ENCODE peak calls at places on chromosomes 3 and 15, in nine cellular contexts. One of them, this sample, is unnamed.
A peak's percentile ranks its signal among the peaks of the same experiment; 100 is the strongest.

GRCh38 chr3:97914390-97914789 is 57.8 kb downstream of the RIOX2 start:
- DNase-seq in pancreas: no peak
- DNase-seq in sigmoid colon: no peak
- DNase-seq in A673: no peak
- DNase-seq in heart right ventricle: no peak
- DNase-seq in brain microvascular endothelial cell: peak; percentile 10
- DNase-seq in uterus: no peak
- DNase-seq in H1: no peak
- DNase-seq in skeletal muscle cell: no peak
- DNase-seq in this sample: no peak

GRCh38 chr3:72345237-72345878 is 502.9 kb downstream of the SHQ1 start:
- DNase-seq in pancreas: no peak
- DNase-seq in heart right ventricle: no peak
- DNase-seq in uterus: no peak
- DNase-seq in A673: no peak
- DNase-seq in sigmoid colon: no peak
- DNase-seq in skeletal muscle cell: no peak
- DNase-seq in H1: no peak
- DNase-seq in brain microvascular endothelial cell: no peak
- DNase-seq in this sample: no peak

GRCh38 chr3:168847293-168847883 is 751.7 kb upstream of the GOLIM4 start:
- DNase-seq in H1: no peak
- DNase-seq in A673: peak; percentile 53
- DNase-seq in sigmoid colon: no peak
- DNase-seq in skeletal muscle cell: no peak
- DNase-seq in pancreas: no peak
- DNase-seq in brain microvascular endothelial cell: peak; percentile 46
- DNase-seq in uterus: no peak
- DNase-seq in heart right ventricle: no peak
- DNase-seq in this sample: no peak

GRCh38 chr3:12154151-12154550 is 4.6 kb downstream of the TIMP4 start:
- DNase-seq in brain microvascular endothelial cell: no peak
- DNase-seq in heart right ventricle: no peak
- DNase-seq in uterus: no peak
- DNase-seq in pancreas: no peak
- DNase-seq in sigmoid colon: no peak
- DNase-seq in skeletal muscle cell: no peak
- DNase-seq in A673: no peak
- DNase-seq in H1: no peak
- DNase-seq in this sample: no peak

GRCh38 chr3:126728680-126729079 is 24.6 kb downstream of the CHCHD6 start:
- DNase-seq in heart right ventricle: no peak
- DNase-seq in H1: no peak
- DNase-seq in brain microvascular endothelial cell: no peak
- DNase-seq in A673: no peak
- DNase-seq in sigmoid colon: no peak
- DNase-seq in pancreas: no peak
- DNase-seq in skeletal muscle cell: no peak
- DNase-seq in uterus: no peak
- DNase-seq in this sample: no peak

GRCh38 chr3:32700244-32700643 is 15.3 kb downstream of the CNOT10 start:
- DNase-seq in brain microvascular endothelial cell: no peak
- DNase-seq in sigmoid colon: no peak
- DNase-seq in heart right ventricle: no peak
- DNase-seq in H1: no peak
- DNase-seq in A673: no peak
- DNase-seq in skeletal muscle cell: no peak
- DNase-seq in uterus: no peak
- DNase-seq in pancreas: no peak
- DNase-seq in this sample: no peak

GRCh38 chr15:90184119-90184785 is 16.9 kb upstream of the SEMA4B start:
- DNase-seq in H1: no peak
- DNase-seq in brain microvascular endothelial cell: no peak
- DNase-seq in uterus: peak; percentile 79
- DNase-seq in pancreas: peak; percentile 89
- DNase-seq in A673: no peak
- DNase-seq in sigmoid colon: peak; percentile 96
- DNase-seq in heart right ventricle: peak; percentile 76
- DNase-seq in skeletal muscle cell: peak; percentile 31
- DNase-seq in this sample: peak; percentile 95

GRCh38 chr3:188594137-188594536 is 440.2 kb downstream of the LPP start:
- DNase-seq in brain microvascular endothelial cell: peak; percentile 83
- DNase-seq in skeletal muscle cell: peak; percentile 80
- DNase-seq in H1: no peak
- DNase-seq in uterus: no peak
- DNase-seq in heart right ventricle: no peak
- DNase-seq in sigmoid colon: no peak
- DNase-seq in pancreas: no peak
- DNase-seq in A673: peak; percentile 17
- DNase-seq in this sample: no peak

GRCh38 chr15:57223345-57223744 is 153.0 kb upstream of the CGNL1 start:
- DNase-seq in sigmoid colon: no peak
- DNase-seq in heart right ventricle: no peak
- DNase-seq in brain microvascular endothelial cell: no peak
- DNase-seq in pancreas: no peak
- DNase-seq in H1: no peak
- DNase-seq in uterus: no peak
- DNase-seq in A673: no peak
- DNase-seq in skeletal muscle cell: no peak
- DNase-seq in this sample: no peak

GRCh38 chr15:58669108-58669507 is 80.4 kb downstream of the ADAM10 start:
- DNase-seq in uterus: no peak
- DNase-seq in A673: no peak
- DNase-seq in pancreas: no peak
- DNase-seq in sigmoid colon: no peak
- DNase-seq in H1: no peak
- DNase-seq in heart right ventricle: no peak
- DNase-seq in brain microvascular endothelial cell: no peak
- DNase-seq in skeletal muscle cell: no peak
- DNase-seq in this sample: no peak

GRCh38 chr15:65902373-65902772 is 33.1 kb downstream of the RAB11A start:
- DNase-seq in H1: peak; percentile 13
- DNase-seq in A673: no peak
- DNase-seq in heart right ventricle: no peak
- DNase-seq in sigmoid colon: peak; percentile 71
- DNase-seq in skeletal muscle cell: no peak
- DNase-seq in brain microvascular endothelial cell: no peak
- DNase-seq in uterus: no peak
- DNase-seq in pancreas: no peak
- DNase-seq in this sample: peak; percentile 80

GRCh38 chr15:94882071-94882712 is 650.8 kb downstream of the MCTP2 start:
- DNase-seq in A673: no peak
- DNase-seq in heart right ventricle: no peak
- DNase-seq in brain microvascular endothelial cell: no peak
- DNase-seq in uterus: no peak
- DNase-seq in sigmoid colon: no peak
- DNase-seq in skeletal muscle cell: no peak
- DNase-seq in H1: no peak
- DNase-seq in pancreas: no peak
- DNase-seq in this sample: peak; percentile 43

GRCh38 chr3:182911782-182912111 is 68.6 kb downstream of the DCUN1D1 start:
- DNase-seq in brain microvascular endothelial cell: no peak
- DNase-seq in A673: no peak
- DNase-seq in uterus: no peak
- DNase-seq in H1: no peak
- DNase-seq in sigmoid colon: no peak
- DNase-seq in pancreas: no peak
- DNase-seq in skeletal muscle cell: no peak
- DNase-seq in heart right ventricle: no peak
- DNase-seq in this sample: no peak

GRCh38 chr3:143236226-143236964 is 116.8 kb downstream of the CHST2 start:
- DNase-seq in sigmoid colon: no peak
- DNase-seq in H1: no peak
- DNase-seq in A673: no peak
- DNase-seq in pancreas: no peak
- DNase-seq in brain microvascular endothelial cell: no peak
- DNase-seq in skeletal muscle cell: no peak
- DNase-seq in uterus: no peak
- DNase-seq in heart right ventricle: no peak
- DNase-seq in this sample: no peak

GRCh38 chr3:142618917-142619401 is 22.8 kb downstream of the PLS1 start:
- DNase-seq in sigmoid colon: no peak
- DNase-seq in brain microvascular endothelial cell: peak; percentile 2
- DNase-seq in A673: no peak
- DNase-seq in pancreas: no peak
- DNase-seq in H1: no peak
- DNase-seq in uterus: no peak
- DNase-seq in skeletal muscle cell: no peak
- DNase-seq in heart right ventricle: no peak
- DNase-seq in this sample: no peak

GRCh38 chr15:82946155-82946701 is 6.3 kb downstream of the HOMER2 start:
- DNase-seq in pancreas: no peak
- DNase-seq in A673: no peak
- DNase-seq in H1: no peak
- DNase-seq in heart right ventricle: no peak
- DNase-seq in sigmoid colon: no peak
- DNase-seq in brain microvascular endothelial cell: no peak
- DNase-seq in skeletal muscle cell: no peak
- DNase-seq in uterus: no peak
- DNase-seq in this sample: no peak

GRCh38 chr3:177230641-177231040 is 33.4 kb upstream of the TBL1XR1 start:
- DNase-seq in H1: no peak
- DNase-seq in uterus: no peak
- DNase-seq in brain microvascular endothelial cell: no peak
- DNase-seq in heart right ventricle: no peak
- DNase-seq in pancreas: no peak
- DNase-seq in sigmoid colon: no peak
- DNase-seq in A673: no peak
- DNase-seq in skeletal muscle cell: no peak
- DNase-seq in this sample: no peak

GRCh38 chr3:32880225-32880624 is 62.4 kb downstream of the TRIM71 start:
- DNase-seq in heart right ventricle: no peak
- DNase-seq in brain microvascular endothelial cell: no peak
- DNase-seq in H1: no peak
- DNase-seq in pancreas: no peak
- DNase-seq in A673: no peak
- DNase-seq in skeletal muscle cell: no peak
- DNase-seq in sigmoid colon: no peak
- DNase-seq in uterus: no peak
- DNase-seq in this sample: no peak

GRCh38 chr3:161977063-161977462 is 480.5 kb downstream of the OTOL1 start:
- DNase-seq in skeletal muscle cell: peak; percentile 44
- DNase-seq in A673: no peak
- DNase-seq in sigmoid colon: no peak
- DNase-seq in pancreas: no peak
- DNase-seq in uterus: no peak
- DNase-seq in brain microvascular endothelial cell: peak; percentile 35
- DNase-seq in heart right ventricle: no peak
- DNase-seq in H1: no peak
- DNase-seq in this sample: no peak

GRCh38 chr15:38930851-38931572 is 366.4 kb upstream of the RASGRP1 start:
- DNase-seq in heart right ventricle: no peak
- DNase-seq in sigmoid colon: no peak
- DNase-seq in brain microvascular endothelial cell: no peak
- DNase-seq in pancreas: no peak
- DNase-seq in skeletal muscle cell: peak; percentile 10
- DNase-seq in uterus: no peak
- DNase-seq in A673: no peak
- DNase-seq in H1: no peak
- DNase-seq in this sample: no peak

GRCh38 chr3:183122257-183122932 is 23.1 kb upstream of the MCCC1 start:
- DNase-seq in brain microvascular endothelial cell: peak; percentile 59
- DNase-seq in pancreas: no peak
- DNase-seq in A673: peak; percentile 69
- DNase-seq in sigmoid colon: no peak
- DNase-seq in H1: no peak
- DNase-seq in skeletal muscle cell: peak; percentile 54
- DNase-seq in heart right ventricle: no peak
- DNase-seq in uterus: no peak
- DNase-seq in this sample: no peak

GRCh38 chr15:74132681-74133070 is 2.3 kb downstream of the ISLR2 start:
- DNase-seq in H1: no peak
- DNase-seq in skeletal muscle cell: no peak
- DNase-seq in uterus: no peak
- DNase-seq in pancreas: no peak
- DNase-seq in A673: no peak
- DNase-seq in brain microvascular endothelial cell: no peak
- DNase-seq in heart right ventricle: peak; percentile 12
- DNase-seq in sigmoid colon: no peak
- DNase-seq in this sample: no peak
- H3K4me3 ChIP-seq in H1: peak overlapping the region; percentile 29
- H3K4me3 ChIP-seq in skeletal muscle cell: no peak overlapping the region
- H3K4me3 ChIP-seq in uterus: no peak overlapping the region
- H3K4me3 ChIP-seq in pancreas: no peak overlapping the region
- H3K4me3 ChIP-seq in A673: no peak overlapping the region
- H3K4me3 ChIP-seq in brain microvascular endothelial cell: no peak overlapping the region
- H3K4me3 ChIP-seq in heart right ventricle: no peak overlapping the region
- H3K4me3 ChIP-seq in sigmoid colon: no peak overlapping the region
- H3K4me3 ChIP-seq in this sample: no peak overlapping the region

GRCh38 chr3:116806351-116806750 is 96.8 kb downstream of the TUSC7 start:
- DNase-seq in heart right ventricle: no peak
- DNase-seq in uterus: no peak
- DNase-seq in skeletal muscle cell: no peak
- DNase-seq in sigmoid colon: no peak
- DNase-seq in brain microvascular endothelial cell: no peak
- DNase-seq in A673: peak; percentile 67
- DNase-seq in H1: no peak
- DNase-seq in pancreas: no peak
- DNase-seq in this sample: no peak

DNA sequence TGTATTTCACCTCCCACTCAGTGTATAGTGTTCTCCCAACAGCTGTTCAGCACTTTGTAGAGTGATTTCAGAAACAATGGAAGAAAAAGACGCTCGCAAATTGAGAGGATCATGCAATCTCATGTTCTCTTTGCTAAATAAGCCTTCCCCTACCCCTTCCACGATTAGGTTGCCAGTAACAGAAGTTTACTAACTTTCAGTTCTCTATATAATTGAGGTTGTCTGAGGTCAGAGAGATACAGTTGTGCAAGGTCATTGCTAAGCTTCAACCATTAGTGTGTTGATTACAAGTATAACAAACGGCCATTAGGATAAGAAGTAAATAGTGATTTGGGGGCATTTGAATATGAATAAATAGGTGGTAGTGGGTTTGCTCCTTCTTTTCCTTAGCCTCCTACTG is 99.6 kb downstream of the TUSC7 start:
- DNase-seq in uterus: no peak
- DNase-seq in brain microvascular endothelial cell: no peak
- DNase-seq in A673: no peak
- DNase-seq in skeletal muscle cell: no peak
- DNase-seq in heart right ventricle: no peak
- DNase-seq in pancreas: no peak
- DNase-seq in H1: no peak
- DNase-seq in sigmoid colon: no peak
- DNase-seq in this sample: no peak
- H3K4me3 ChIP-seq in uterus: no peak overlapping the region
- H3K4me3 ChIP-seq in brain microvascular endothelial cell: no peak overlapping the region
- H3K4me3 ChIP-seq in A673: no peak overlapping the region
- H3K4me3 ChIP-seq in skeletal muscle cell: no peak overlapping the region
- H3K4me3 ChIP-seq in heart right ventricle: no peak overlapping the region
- H3K4me3 ChIP-seq in pancreas: no peak overlapping the region
- H3K4me3 ChIP-seq in H1: no peak overlapping the region
- H3K4me3 ChIP-seq in sigmoid colon: no peak overlapping the region
- H3K4me3 ChIP-seq in this sample: no peak overlapping the region

GRCh38 chr15:30985081-30985531 is 6.3 kb downstream of the MTMR10 start:
- DNase-seq in A673: peak; percentile 27
- DNase-seq in pancreas: no peak
- DNase-seq in sigmoid colon: no peak
- DNase-seq in skeletal muscle cell: no peak
- DNase-seq in H1: no peak
- DNase-seq in uterus: no peak
- DNase-seq in heart right ventricle: no peak
- DNase-seq in brain microvascular endothelial cell: no peak
- DNase-seq in this sample: no peak
- H3K4me3 ChIP-seq in A673: no peak overlapping the region
- H3K4me3 ChIP-seq in pancreas: no peak overlapping the region
- H3K4me3 ChIP-seq in sigmoid colon: no peak overlapping the region
- H3K4me3 ChIP-seq in skeletal muscle cell: no peak overlapping the region
- H3K4me3 ChIP-seq in H1: no peak overlapping the region
- H3K4me3 ChIP-seq in uterus: no peak overlapping the region
- H3K4me3 ChIP-seq in heart right ventricle: peak overlapping the region; percentile 2
- H3K4me3 ChIP-seq in brain microvascular endothelial cell: no peak overlapping the region
- H3K4me3 ChIP-seq in this sample: peak overlapping the region; percentile 50

GRCh38 chr3:179955798-179956197 is 80.9 kb downstream of the PEX5L start:
- DNase-seq in uterus: no peak
- DNase-seq in heart right ventricle: no peak
- DNase-seq in pancreas: no peak
- DNase-seq in brain microvascular endothelial cell: no peak
- DNase-seq in H1: no peak
- DNase-seq in skeletal muscle cell: no peak
- DNase-seq in sigmoid colon: no peak
- DNase-seq in A673: no peak
- DNase-seq in this sample: no peak
- H3K4me3 ChIP-seq in uterus: no peak overlapping the region
- H3K4me3 ChIP-seq in heart right ventricle: no peak overlapping the region
- H3K4me3 ChIP-seq in pancreas: no peak overlapping the region
- H3K4me3 ChIP-seq in brain microvascular endothelial cell: no peak overlapping the region
- H3K4me3 ChIP-seq in H1: no peak overlapping the region
- H3K4me3 ChIP-seq in skeletal muscle cell: no peak overlapping the region
- H3K4me3 ChIP-seq in sigmoid colon: no peak overlapping the region
- H3K4me3 ChIP-seq in A673: no peak overlapping the region
- H3K4me3 ChIP-seq in this sample: no peak overlapping the region

This sample was measured in kidney.